ENCODE peak calls at places on chromosomes 12 and 14, in six cellular contexts. Q is IMR-90, F is mesendoderm, R is H1, T is mesenchymal stem cell, N is trophoblast cell. G is an unnamed sample.
A peak's percentile ranks its signal among the peaks of the same experiment; 100 is the strongest.

GRCh38 chr12:122421263-122421814 is 1.1 kb downstream of the CLIP1 start:
- DNase-seq in R (no peak), T (peak; percentile 70), N (peak; percentile 68), F (peak; percentile 23), Q (peak; percentile 47), G (no peak)

GRCh38 chr12:58818546-58818945 is 101.8 kb downstream of the LRIG3 start:
- DNase-seq in T (peak; percentile 44), R (no peak), F (no peak), Q (peak; percentile 72), N (no peak), G (no peak)

GRCh38 chr14:75223664-75224154 is 47.3 kb upstream of the TMED10 start:
- DNase-seq in N (no peak), R (no peak), F (peak; percentile 91), T (peak; percentile 82), Q (peak; percentile 58), G (peak; percentile 49)

GRCh38 chr12:27460471-27460978 is 14.0 kb downstream of the SMCO2 start:
- DNase-seq in N (no peak), F (no peak), Q (peak; percentile 38), R (no peak), T (no peak), G (no peak)

GRCh38 chr12:131378861-131379665 is 331.8 kb upstream of the SFSWAP start:
- DNase-seq in N (no peak), F (no peak), R (peak; percentile 40), Q (no peak), T (no peak), G (no peak)

GRCh38 chr12:20547788-20548575 is 147.2 kb upstream of the SLCO1C1 start:
- DNase-seq in N (no peak), R (no peak), F (no peak), T (no peak), Q (peak; percentile 45), G (no peak)

GRCh38 chr12:113439606-113440030 is 17.4 kb downstream of the SDSL start:
- DNase-seq in T (peak; percentile 48), N (peak; percentile 33), Q (peak; percentile 31), F (peak; percentile 78), R (peak; percentile 89), G (peak; percentile 64)

GRCh38 chr14:36591482-36591881 is 9.1 kb upstream of the NKX2-8 start:
- DNase-seq in Q (no peak), N (no peak), R (no peak), F (no peak), T (no peak), G (no peak)

GRCh38 chr14:74392616-74393570 is 33.1 kb downstream of the SYNDIG1L start:
- DNase-seq in R (no peak), F (peak; percentile 55), N (peak; percentile 99), Q (no peak), T (no peak), G (no peak)

GRCh38 chr12:108214046-108214445 is 85.0 kb downstream of the WSCD2 start:
- DNase-seq in Q (no peak), N (no peak), F (no peak), R (no peak), T (no peak), G (no peak)

GRCh38 chr12:94615284-94616216 is 34.8 kb downstream of the TMCC3 start:
- DNase-seq in T (no peak), Q (peak; percentile 45), R (no peak), N (peak; percentile 63), F (peak; percentile 55), G (no peak)

GRCh38 chr12:48691826-48692473 is 9.9 kb upstream of the KANSL2 start:
- DNase-seq in T (no peak), F (no peak), Q (no peak), N (no peak), R (no peak), G (no peak)

GRCh38 chr12:93127107-93127560 is 198.0 kb upstream of the EEA1 start:
- DNase-seq in F (no peak), T (no peak), Q (no peak), R (no peak), N (peak; percentile 68), G (no peak)

GRCh38 chr12:93128332-93128707 is 199.2 kb upstream of the EEA1 start:
- DNase-seq in N (no peak), F (no peak), Q (no peak), T (no peak), R (no peak), G (no peak)

GRCh38 chr12:93125126-93125525 is 196.0 kb upstream of the EEA1 start:
- DNase-seq in N (no peak), F (no peak), T (peak; percentile 38), R (no peak), Q (no peak), G (no peak)

GRCh38 chr12:93126069-93126474 is 197.0 kb upstream of the EEA1 start:
- DNase-seq in T (no peak), F (no peak), Q (no peak), N (no peak), R (no peak), G (no peak)

GRCh38 chr12:93127582-93128331 is 198.7 kb upstream of the EEA1 start:
- DNase-seq in N (peak; percentile 88), R (peak; percentile 49), Q (peak; percentile 92), T (peak; percentile 86), F (peak; percentile 67), G (no peak)
- H3K4me3 ChIP-seq in N (no peak overlapping the region), R (no peak overlapping the region), Q (no peak overlapping the region), T (no peak overlapping the region), F (no peak overlapping the region), G (no peak overlapping the region)

DNA sequence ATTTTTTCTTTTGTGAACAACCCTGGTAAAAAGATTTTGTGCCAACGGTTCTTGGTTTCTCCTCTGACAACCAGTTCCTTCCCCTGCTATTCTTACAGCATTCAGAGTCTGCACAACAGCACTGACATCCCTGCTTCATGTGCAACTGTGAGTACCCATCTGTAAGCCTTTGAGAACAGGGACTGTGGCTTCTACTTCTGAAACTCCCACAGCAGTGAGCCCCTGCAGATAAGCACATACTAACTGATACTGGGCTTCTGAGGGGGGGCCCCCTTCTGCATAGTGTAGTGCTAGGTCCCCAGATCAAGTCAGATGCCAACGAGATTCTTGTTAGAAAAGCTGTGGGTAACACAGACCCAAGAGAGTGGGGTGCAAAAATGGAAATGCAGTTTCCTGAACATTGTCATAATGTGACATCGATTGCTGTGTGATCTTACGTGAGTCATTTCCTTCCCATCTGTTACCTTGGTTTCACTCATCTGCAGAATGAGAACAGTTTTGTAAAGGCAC is 11.1 kb upstream of the NINJ2 start:
- DNase-seq in R (no peak), T (no peak), F (no peak), N (no peak), Q (peak; percentile 16), G (no peak)
- H3K23ac ChIP-seq in R (no peak overlapping the region), T (no peak overlapping the region), F (no peak overlapping the region), N (no peak overlapping the region), Q (no peak overlapping the region), G (no peak overlapping the region)

GRCh38 chr12:65208125-65208524 is 38.7 kb downstream of the LEMD3 start:
- DNase-seq in N (no peak), R (no peak), Q (no peak), F (peak; percentile 12), T (no peak), G (no peak)
- H2AK5ac ChIP-seq in N (no peak overlapping the region), R (no peak overlapping the region), Q (no peak overlapping the region), F (no peak overlapping the region), T (no peak overlapping the region), G (no peak overlapping the region)

DNA sequence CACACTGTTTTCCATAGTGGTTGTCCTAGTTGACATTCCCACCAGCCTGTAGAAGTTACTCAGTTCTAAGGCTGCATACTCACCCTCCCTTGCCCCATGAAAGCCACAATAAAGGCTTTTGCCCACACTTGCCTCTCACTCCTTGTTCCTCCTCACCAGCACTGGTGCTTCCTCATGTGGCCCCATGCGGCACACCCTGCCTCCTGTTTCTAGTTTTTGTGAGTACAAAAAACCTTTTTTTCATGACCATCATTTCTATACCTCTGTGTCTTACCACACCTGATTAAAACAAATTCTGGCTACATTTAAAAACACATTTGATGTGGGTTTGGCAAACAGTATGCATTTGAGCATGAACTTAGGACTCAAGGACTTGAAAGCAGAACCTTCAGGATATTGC is 40.7 kb upstream of the RIN3 start:
- DNase-seq in R (peak; percentile 27), N (no peak), F (no peak), Q (no peak), T (no peak), G (no peak)
- H3K4me3 ChIP-seq in R (no peak overlapping the region), N (no peak overlapping the region), F (no peak overlapping the region), Q (no peak overlapping the region), T (peak overlapping the region; percentile 38), G (no peak overlapping the region)

GRCh38 chr12:13100882-13101769 is 2.3 kb downstream of the GSG1 start:
- DNase-seq in F (peak; percentile 97), N (peak; percentile 96), Q (peak; percentile 91), R (peak; percentile 92), T (peak; percentile 98), G (peak; percentile 90)
- H3K23ac ChIP-seq in F (no peak overlapping the region), N (peak overlapping the region; percentile 17), Q (peak overlapping the region; percentile 96), R (no peak overlapping the region), T (no peak overlapping the region), G (peak overlapping the region; percentile 77)